ENCODE peak calls at places on chromosomes 3 and 15, in five cellular contexts. G, Y, W, U and T are unnamed samples.

GRCh38 chr15:64809649-64810498 is 15.6 kb downstream of the PIF1 start:
- DNase-seq in W (peak), Y (no peak), U (peak), G (peak), T (peak)

GRCh38 chr3:111588527-111588926 is 6.6 kb downstream of the ZBED2 start:
- DNase-seq in U (no peak), G (no peak), Y (no peak), W (no peak), T (no peak)

GRCh38 chr15:81133782-81134461 is at the start of gene CFAP161:
- DNase-seq in Y (no peak), G (peak), U (no peak), W (peak), T (peak)

GRCh38 chr15:62360286-62360685 is 195.2 kb upstream of the C2CD4B start:
- DNase-seq in G (no peak), Y (no peak), W (no peak), U (no peak), T (peak)

GRCh38 chr3:134314588-134315285 is 59.5 kb downstream of the AMOTL2 start:
- DNase-seq in Y (no peak), G (no peak), U (no peak), W (no peak), T (no peak)

GRCh38 chr3:39327746-39328349 is 1.7 kb upstream of the CCR8 start:
- DNase-seq in U (no peak), W (no peak), Y (no peak), G (no peak), T (no peak)

GRCh38 chr3:28544236-28544635 is 195.6 kb upstream of the AZI2 start:
- DNase-seq in G (no peak), U (no peak), W (no peak), Y (no peak), T (peak)

GRCh38 chr3:65342084-65342683 is 654.4 kb upstream of the ADAMTS9 start:
- DNase-seq in G (peak), W (peak), Y (no peak), U (no peak), T (peak)

GRCh38 chr3:54121404-54122045 is 827 bp upstream of the CACNA2D3 start:
- DNase-seq in G (no peak), W (no peak), Y (no peak), U (no peak), T (no peak)

GRCh38 chr15:90903733-90904536 is 833 bp downstream of the MAN2A2 start:
- DNase-seq in W (peak), Y (no peak), G (no peak), U (no peak), T (peak)

GRCh38 chr3:14757153-14757700 is 61.5 kb upstream of the FGD5 start:
- DNase-seq in W (no peak), Y (no peak), G (no peak), U (no peak), T (no peak)

GRCh38 chr15:67080900-67081431 is 15.6 kb downstream of the SMAD3 start:
- DNase-seq in U (peak), W (no peak), Y (peak), G (peak), T (no peak)

GRCh38 chr3:113712129-113712528 is 15.7 kb upstream of the USF3 start:
- DNase-seq in U (no peak), Y (no peak), G (no peak), W (no peak), T (no peak)

GRCh38 chr15:91853968-91854943 is 748 bp downstream of the SLCO3A1 start:
- DNase-seq in Y (no peak), U (no peak), W (peak), G (peak), T (peak)

GRCh38 chr15:40766906-40767837 is 2.6 kb upstream of the C15orf62 start:
- DNase-seq in U (no peak), G (no peak), Y (no peak), W (no peak), T (no peak)

GRCh38 chr3:72666444-72666755 is 181.8 kb downstream of the SHQ1 start:
- DNase-seq in U (no peak), Y (no peak), G (no peak), W (no peak), T (no peak)

GRCh38 chr15:78618490-78618934 is 2.3 kb downstream of the CHRNA3 start:
- DNase-seq in W (peak), U (peak), G (peak), Y (peak), T (peak)

GRCh38 chr3:48425281-48425812 is 4.5 kb downstream of the PLXNB1 start:
- DNase-seq in G (no peak), W (peak), U (no peak), Y (no peak), T (peak)

GRCh38 chr3:151156618-151157216 is 46.3 kb downstream of the GPR171 start:
- DNase-seq in Y (no peak), G (no peak), W (no peak), U (no peak), T (peak)

GRCh38 chr3:165874663-165875489 is 37.7 kb upstream of the BCHE start:
- DNase-seq in U (no peak), W (no peak), Y (no peak), G (no peak), T (no peak)

GRCh38 chr3:87495946-87496345 is 219.6 kb upstream of the POU1F1 start:
- DNase-seq in G (no peak), U (no peak), Y (no peak), W (no peak), T (no peak)

GRCh38 chr15:66650433-66650832 is 51.6 kb upstream of the SMAD6 start:
- DNase-seq in W (no peak), G (no peak), Y (no peak), U (no peak), T (no peak)

GRCh38 chr3:29324180-29324651 is 43.3 kb downstream of the RBMS3 start:
- DNase-seq in G (no peak), Y (no peak), U (no peak), W (peak), T (peak)

GRCh38 chr3:27095588-27096222 is 273.5 kb downstream of the NEK10 start:
- DNase-seq in U (no peak), Y (no peak), G (no peak), W (no peak), T (no peak)

GRCh38 chr15:101168463-101168824 is 83.4 kb downstream of the CHSY1 start:
- DNase-seq in G (no peak), U (no peak), Y (no peak), W (peak), T (peak)

GRCh38 chr3:191262650-191263049 is 63.6 kb downstream of the OSTN start:
- DNase-seq in Y (no peak), W (no peak), U (no peak), G (no peak), T (no peak)

GRCh38 chr3:38601971-38602550 is 47.4 kb downstream of the SCN5A start:
- DNase-seq in Y (no peak), G (no peak), W (no peak), U (no peak), T (no peak)

GRCh38 chr15:26013946-26014345 is 150.8 kb upstream of the ATP10A start:
- DNase-seq in Y (peak), U (no peak), W (no peak), G (no peak), T (no peak)

GRCh38 chr3:58529516-58530353 is 7.3 kb downstream of the ACOX2 start:
- DNase-seq in G (no peak), W (no peak), Y (no peak), U (no peak), T (no peak)

GRCh38 chr3:42891042-42891441 is 14.9 kb upstream of the ZNF662 start:
- DNase-seq in W (no peak), G (no peak), U (no peak), Y (no peak), T (no peak)

GRCh38 chr3:65583203-65583602 is 455.5 kb downstream of the MAGI1 start:
- DNase-seq in Y (no peak), U (no peak), W (no peak), G (no peak), T (no peak)

GRCh38 chr15:68609618-68610017 is 30.8 kb downstream of the CORO2B start:
- DNase-seq in W (no peak), G (no peak), U (no peak), Y (no peak), T (peak)

GRCh38 chr3:117752984-117753717 is 1043.6 kb downstream of the TUSC7 start:
- DNase-seq in G (no peak), Y (peak), W (no peak), U (no peak), T (no peak)

GRCh38 chr3:120471643-120472042 is 20.9 kb upstream of the FSTL1 start:
- DNase-seq in U (no peak), Y (no peak), W (no peak), G (no peak), T (no peak)

GRCh38 chr3:18812316-18812715 is 336.0 kb upstream of the KCNH8 start:
- DNase-seq in Y (no peak), G (no peak), W (no peak), U (no peak), T (no peak)